ENCODE peak calls at places on chromosomes 2 and 18, in ten cellular contexts. K is NCI-H1092 treated with DMSO at 0.1 percent for 48 hours; E is HCEC 1CT; T is H9; Z is cardiac muscle cell; Y is HT1080; O is MCF 10A; C is stimulated activated CD8-positive, alpha-beta memory T cell treated with anti-CD3 and anti-CD28 coated beads, Interleukin-4, amount 100 ng/mL, for 4 hours; G is AG10803; J is fibroblast of villous mesenchyme. L is an unnamed sample.

GRCh38 chr2:150997066-150997465 is 264.6 kb downstream of the RBM43 start:
- DNase-seq in J (no peak), K (no peak), C (no peak), G (peak), O (no peak), E (no peak), T (no peak), Z (no peak), Y (no peak), L (no peak)

GRCh38 chr18:70046796-70047195 is 99.1 kb upstream of the CD226 start:
- DNase-seq in K (no peak), T (no peak), G (peak), O (peak), Z (no peak), C (no peak), Y (no peak), E (no peak), J (no peak), L (no peak)

GRCh38 chr18:26703170-26703933 is 155.0 kb upstream of the KCTD1 start:
- DNase-seq in C (no peak), O (peak), J (no peak), G (no peak), T (peak), E (no peak), Y (no peak), K (no peak), Z (no peak), L (no peak)

GRCh38 chr2:225670111-225670974 is 270.8 kb downstream of the NYAP2 start:
- DNase-seq in E (peak), Y (peak), O (peak), Z (peak), J (peak), T (no peak), K (peak), C (no peak), G (peak), L (no peak)

GRCh38 chr2:9753665-9754531 is 89.4 kb upstream of the TAF1B start:
- DNase-seq in Y (no peak), E (no peak), K (no peak), G (no peak), T (no peak), Z (no peak), C (no peak), J (no peak), O (peak), L (peak)

GRCh38 chr2:48343571-48344440 is 186.1 kb upstream of the STON1 start:
- DNase-seq in E (peak), C (no peak), Z (no peak), T (no peak), G (peak), J (peak), O (peak), Y (peak), K (no peak), L (no peak)

GRCh38 chr2:242031481-242032019 is 162.0 kb downstream of the RTP5 start:
- DNase-seq in Z (no peak), T (peak), G (peak), O (peak), E (peak), K (no peak), Y (peak), C (peak), J (peak), L (peak)

GRCh38 chr2:118310016-118310877 is 222.0 kb downstream of the INSIG2 start:
- DNase-seq in Z (peak), O (no peak), C (peak), K (no peak), T (peak), Y (no peak), G (peak), J (peak), E (no peak), L (peak)

GRCh38 chr2:105861198-105861597 is 116.5 kb downstream of the NCK2 start:
- DNase-seq in G (no peak), J (no peak), C (no peak), Z (no peak), T (no peak), K (no peak), Y (no peak), O (no peak), E (no peak), L (no peak)

GRCh38 chr2:121129692-121130091 is 155.3 kb downstream of the TFCP2L1 start:
- DNase-seq in T (no peak), C (no peak), O (no peak), Z (no peak), K (no peak), Y (no peak), J (no peak), E (no peak), G (no peak), L (no peak)

GRCh38 chr2:33068261-33068660 is 121.5 kb downstream of the LTBP1 start:
- DNase-seq in C (no peak), J (peak), O (peak), E (peak), Y (peak), Z (no peak), K (no peak), G (peak), T (no peak), L (no peak)

GRCh38 chr2:189581354-189582139 is 961 bp upstream of the SLC40A1 start:
- DNase-seq in J (no peak), E (no peak), T (peak), O (no peak), Z (no peak), K (peak), G (no peak), Y (no peak), C (no peak), L (no peak)

GRCh38 chr2:140085674-140086073 is 1305.5 kb upstream of the NXPH2 start:
- DNase-seq in K (no peak), Z (no peak), E (no peak), J (no peak), G (no peak), O (no peak), T (no peak), C (no peak), Y (no peak), L (no peak)

GRCh38 chr2:156329031-156329921 is 3.2 kb downstream of the NR4A2 start:
- DNase-seq in E (no peak), J (no peak), G (no peak), T (peak), Y (no peak), Z (peak), K (no peak), O (no peak), C (no peak), L (no peak)

GRCh38 chr2:45153126-45153525 is 143.9 kb upstream of the SIX2 start:
- DNase-seq in T (no peak), G (no peak), C (no peak), K (no peak), E (no peak), Y (no peak), J (no peak), Z (no peak), O (no peak), L (no peak)

GRCh38 chr2:113111823-113112287 is 15.5 kb upstream of the IL1RN start:
- DNase-seq in C (no peak), G (no peak), J (no peak), K (no peak), Y (no peak), T (no peak), Z (no peak), E (no peak), O (no peak), L (no peak)

GRCh38 chr2:231557571-231558217 is 27.4 kb upstream of the NMUR1 start:
- DNase-seq in Y (peak), J (peak), K (peak), O (peak), E (peak), C (peak), G (peak), T (peak), Z (peak), L (peak)

GRCh38 chr2:1717129-1717528 is 27.2 kb downstream of the PXDN start:
- DNase-seq in O (peak), Y (peak), T (no peak), C (no peak), G (no peak), J (no peak), E (no peak), Z (no peak), K (no peak), L (no peak)

GRCh38 chr2:16684676-16685339 is 19.2 kb upstream of the CYRIA start:
- DNase-seq in Z (no peak), O (no peak), J (no peak), K (no peak), Y (no peak), T (no peak), C (no peak), G (no peak), E (no peak), L (no peak)

GRCh38 chr2:29015701-29016470 is 34.8 kb downstream of the TOGARAM2 start:
- DNase-seq in Z (peak), K (no peak), J (no peak), Y (no peak), C (no peak), T (no peak), G (no peak), E (no peak), O (no peak), L (no peak)

GRCh38 chr2:28802975-28803429 is 7.6 kb upstream of the SPDYA start:
- DNase-seq in C (no peak), O (peak), E (peak), K (no peak), Z (no peak), T (no peak), J (peak), G (peak), Y (no peak), L (no peak)

GRCh38 chr2:180999274-180999964 is 19.0 kb downstream of the UBE2E3 start:
- DNase-seq in Z (no peak), K (no peak), C (no peak), E (no peak), O (peak), G (no peak), T (no peak), Y (no peak), J (no peak), L (no peak)

GRCh38 chr2:197445746-197446145 is 7.6 kb upstream of the COQ10B start:
- DNase-seq in O (no peak), Z (no peak), Y (no peak), T (no peak), E (no peak), C (no peak), G (peak), J (no peak), K (no peak), L (no peak)

GRCh38 chr2:214674278-214674677 is 135.2 kb downstream of the BARD1 start:
- DNase-seq in C (no peak), O (no peak), Y (no peak), Z (no peak), J (no peak), G (no peak), K (no peak), T (no peak), E (no peak), L (no peak)